ENCODE peak calls at places on chromosomes 1 and 21, in six cellular contexts. One of them, this sample, is unnamed.
A peak's percentile ranks its signal among the peaks of the same experiment; 100 is the strongest.

GRCh38 chr1:5634893-5635292 is 357.3 kb downstream of the NPHP4 start:
- DNase-seq in body of pancreas: no peak
- DNase-seq in neural crest cell: no peak
- DNase-seq in GM10248: no peak
- DNase-seq in adrenal gland: no peak
- DNase-seq in bronchial epithelial cell: no peak
- DNase-seq in this sample: no peak

GRCh38 chr1:59765036-59765730 is 49.6 kb upstream of the HOOK1 start:
- DNase-seq in body of pancreas: no peak
- DNase-seq in neural crest cell: no peak
- DNase-seq in GM10248: no peak
- DNase-seq in adrenal gland: no peak
- DNase-seq in bronchial epithelial cell: peak; percentile 93
- DNase-seq in this sample: no peak

GRCh38 chr1:196462101-196462500 is 146.1 kb downstream of the KCNT2 start:
- DNase-seq in body of pancreas: no peak
- DNase-seq in neural crest cell: no peak
- DNase-seq in GM10248: no peak
- DNase-seq in adrenal gland: no peak
- DNase-seq in bronchial epithelial cell: peak; percentile 11
- DNase-seq in this sample: no peak

GRCh38 chr21:31911138-31911907 is 38.5 kb downstream of the HUNK start:
- DNase-seq in body of pancreas: no peak
- DNase-seq in neural crest cell: no peak
- DNase-seq in GM10248: no peak
- DNase-seq in adrenal gland: no peak
- DNase-seq in bronchial epithelial cell: peak; percentile 71
- DNase-seq in this sample: no peak

GRCh38 chr1:29958271-29958670 is 721.9 kb downstream of the PTPRU start:
- DNase-seq in body of pancreas: no peak
- DNase-seq in neural crest cell: no peak
- DNase-seq in GM10248: no peak
- DNase-seq in adrenal gland: no peak
- DNase-seq in bronchial epithelial cell: no peak
- DNase-seq in this sample: no peak

GRCh38 chr1:168053681-168054080 is 83.0 kb downstream of the GPR161 start:
- DNase-seq in body of pancreas: no peak
- DNase-seq in neural crest cell: no peak
- DNase-seq in GM10248: no peak
- DNase-seq in adrenal gland: no peak
- DNase-seq in bronchial epithelial cell: no peak
- DNase-seq in this sample: no peak

GRCh38 chr1:83520797-83521196 is 478.1 kb downstream of the TTLL7 start:
- DNase-seq in body of pancreas: no peak
- DNase-seq in neural crest cell: no peak
- DNase-seq in GM10248: no peak
- DNase-seq in adrenal gland: no peak
- DNase-seq in bronchial epithelial cell: peak; percentile 37
- DNase-seq in this sample: no peak

GRCh38 chr1:234069760-234070159 is 165.3 kb downstream of the SLC35F3 start:
- DNase-seq in body of pancreas: no peak
- DNase-seq in neural crest cell: no peak
- DNase-seq in GM10248: no peak
- DNase-seq in adrenal gland: no peak
- DNase-seq in bronchial epithelial cell: peak; percentile 17
- DNase-seq in this sample: no peak

GRCh38 chr1:63908016-63908415 is 134.2 kb downstream of the ROR1 start:
- DNase-seq in body of pancreas: no peak
- DNase-seq in neural crest cell: no peak
- DNase-seq in GM10248: no peak
- DNase-seq in adrenal gland: no peak
- DNase-seq in bronchial epithelial cell: no peak
- DNase-seq in this sample: no peak

GRCh38 chr21:46618738-46619369 is 14.0 kb upstream of the S100B start:
- DNase-seq in body of pancreas: no peak
- DNase-seq in neural crest cell: no peak
- DNase-seq in GM10248: no peak
- DNase-seq in adrenal gland: no peak
- DNase-seq in bronchial epithelial cell: no peak
- DNase-seq in this sample: no peak

GRCh38 chr1:3261007-3261968 is 192.3 kb downstream of the PRDM16 start:
- DNase-seq in body of pancreas: no peak
- DNase-seq in neural crest cell: no peak
- DNase-seq in GM10248: no peak
- DNase-seq in adrenal gland: no peak
- DNase-seq in bronchial epithelial cell: no peak
- DNase-seq in this sample: no peak

GRCh38 chr1:61337981-61338848 is 255.9 kb downstream of the NFIA start:
- DNase-seq in body of pancreas: peak; percentile 87
- DNase-seq in neural crest cell: peak; percentile 28
- DNase-seq in GM10248: no peak
- DNase-seq in adrenal gland: peak; percentile 82
- DNase-seq in bronchial epithelial cell: peak; percentile 97
- DNase-seq in this sample: no peak

GRCh38 chr1:245978915-245979314 is 528.2 kb downstream of the SMYD3 start:
- DNase-seq in body of pancreas: no peak
- DNase-seq in neural crest cell: no peak
- DNase-seq in GM10248: no peak
- DNase-seq in adrenal gland: no peak
- DNase-seq in bronchial epithelial cell: no peak
- DNase-seq in this sample: no peak

GRCh38 chr1:246528933-246529731 is 22.1 kb upstream of the SMYD3 start:
- DNase-seq in body of pancreas: no peak
- DNase-seq in neural crest cell: no peak
- DNase-seq in GM10248: no peak
- DNase-seq in adrenal gland: no peak
- DNase-seq in bronchial epithelial cell: peak; percentile 26
- DNase-seq in this sample: no peak

DNA sequence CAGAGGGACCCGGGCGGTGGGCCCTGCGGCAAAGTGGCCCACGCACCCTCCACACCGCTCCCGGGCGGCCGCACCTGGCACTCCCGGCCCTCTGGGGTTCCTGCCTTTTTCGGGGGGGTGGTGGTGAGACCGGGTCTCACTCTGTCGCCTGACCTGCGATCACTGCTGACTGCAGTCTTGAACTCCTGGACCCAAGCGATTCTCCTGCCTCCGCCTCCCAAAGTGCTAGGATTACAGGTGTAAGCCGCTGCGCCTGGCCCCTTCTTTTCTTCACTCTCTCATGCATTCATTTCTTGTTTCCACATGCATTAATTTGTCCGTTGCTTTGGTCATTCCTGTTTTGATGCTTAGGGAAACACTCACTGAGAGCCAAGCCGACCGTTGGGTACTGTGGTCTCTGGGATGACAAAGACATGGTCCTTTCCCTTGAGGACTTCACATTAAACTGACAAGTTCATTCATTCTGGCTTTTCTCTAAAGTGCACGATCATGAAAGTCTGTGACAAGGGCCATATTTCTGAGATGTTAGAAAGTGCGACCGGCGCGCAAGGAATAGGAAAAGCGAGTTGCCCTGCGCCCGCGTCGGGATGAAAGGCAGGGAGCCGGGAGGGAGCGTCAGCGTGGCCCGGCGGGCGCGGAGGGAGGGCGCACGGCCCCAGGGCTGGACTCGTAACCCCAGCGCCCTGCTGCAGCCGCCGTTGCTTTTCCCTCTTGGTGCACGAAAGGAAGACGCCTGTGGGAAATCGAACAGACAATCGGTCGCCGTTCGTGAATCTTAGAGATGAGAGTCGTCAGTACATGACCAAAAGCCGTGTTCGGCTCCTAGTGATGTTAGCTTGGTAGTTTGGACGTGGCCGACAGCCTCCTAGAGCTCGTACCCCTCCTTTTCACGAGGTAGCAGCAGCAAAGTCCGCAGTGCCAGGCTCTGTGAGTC is 1.0 kb upstream of the MCOLN2 start:
- DNase-seq in body of pancreas: no peak
- DNase-seq in neural crest cell: peak; percentile 15
- DNase-seq in GM10248: peak; percentile 26
- DNase-seq in adrenal gland: peak; percentile 29
- DNase-seq in bronchial epithelial cell: peak; percentile 20
- DNase-seq in this sample: peak; percentile 19
- TF ChIP-seq CTCF in body of pancreas: no peak
- TF ChIP-seq CTCF in neural crest cell: no peak
- TF ChIP-seq CTCF in GM10248: no peak
- TF ChIP-seq CTCF in adrenal gland: no peak
- TF ChIP-seq CTCF in bronchial epithelial cell: no peak
- TF ChIP-seq CTCF in this sample: no peak

DNA sequence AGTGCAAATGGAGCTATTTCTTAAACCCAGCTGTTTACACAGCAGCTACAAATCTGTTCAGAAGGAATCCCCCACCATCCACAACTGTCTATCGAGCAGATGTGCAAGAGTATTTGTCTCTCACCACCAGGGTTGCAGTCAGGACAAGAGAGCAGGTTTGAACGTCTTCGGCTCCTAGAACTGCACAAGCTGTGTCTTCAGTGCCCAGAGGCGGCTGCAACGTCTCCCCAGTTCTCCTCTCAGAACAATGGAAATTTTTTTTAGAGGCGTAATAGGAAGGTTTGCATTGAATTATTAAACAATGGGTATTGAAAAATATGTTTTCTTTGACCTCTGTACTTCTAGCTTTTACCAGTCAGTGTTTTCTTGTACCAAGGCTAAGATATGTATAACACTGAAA is 7.3 kb downstream of the OVAAL start:
- DNase-seq in body of pancreas: no peak
- DNase-seq in neural crest cell: no peak
- DNase-seq in GM10248: no peak
- DNase-seq in adrenal gland: no peak
- DNase-seq in bronchial epithelial cell: no peak
- DNase-seq in this sample: no peak
- TF ChIP-seq CTCF in body of pancreas: no peak
- TF ChIP-seq CTCF in neural crest cell: no peak
- TF ChIP-seq CTCF in GM10248: no peak
- TF ChIP-seq CTCF in adrenal gland: no peak
- TF ChIP-seq CTCF in bronchial epithelial cell: no peak
- TF ChIP-seq CTCF in this sample: no peak

GRCh38 chr1:43316738-43317520 is 16.1 kb downstream of the TIE1 start:
- DNase-seq in body of pancreas: no peak
- DNase-seq in neural crest cell: no peak
- DNase-seq in GM10248: no peak
- DNase-seq in adrenal gland: no peak
- DNase-seq in bronchial epithelial cell: no peak
- DNase-seq in this sample: no peak
- TF ChIP-seq CTCF in body of pancreas: no peak
- TF ChIP-seq CTCF in neural crest cell: no peak
- TF ChIP-seq CTCF in GM10248: no peak
- TF ChIP-seq CTCF in adrenal gland: no peak
- TF ChIP-seq CTCF in bronchial epithelial cell: no peak
- TF ChIP-seq CTCF in this sample: no peak

GRCh38 chr1:44808938-44809917 is 905 bp downstream of the BTBD19 start:
- DNase-seq in body of pancreas: peak; percentile 77
- DNase-seq in neural crest cell: no peak
- DNase-seq in GM10248: peak; percentile 79
- DNase-seq in adrenal gland: peak; percentile 62
- DNase-seq in bronchial epithelial cell: peak; percentile 46
- DNase-seq in this sample: peak; percentile 97
- TF ChIP-seq CTCF in body of pancreas: no peak
- TF ChIP-seq CTCF in neural crest cell: no peak
- TF ChIP-seq CTCF in GM10248: no peak
- TF ChIP-seq CTCF in adrenal gland: peak; percentile 11
- TF ChIP-seq CTCF in bronchial epithelial cell: no peak
- TF ChIP-seq CTCF in this sample: no peak

GRCh38 chr21:45098867-45099266 is 24.5 kb downstream of the ADARB1 start:
- DNase-seq in body of pancreas: no peak
- DNase-seq in neural crest cell: no peak
- DNase-seq in GM10248: peak; percentile 56
- DNase-seq in adrenal gland: no peak
- DNase-seq in bronchial epithelial cell: no peak
- DNase-seq in this sample: no peak
- TF ChIP-seq CTCF in body of pancreas: no peak
- TF ChIP-seq CTCF in neural crest cell: peak; percentile 42
- TF ChIP-seq CTCF in GM10248: peak; percentile 60
- TF ChIP-seq CTCF in adrenal gland: peak; percentile 18
- TF ChIP-seq CTCF in bronchial epithelial cell: peak; percentile 34
- TF ChIP-seq CTCF in this sample: peak; percentile 31

GRCh38 chr1:14095001-14095400 is 395.0 kb downstream of the PRDM2 start:
- DNase-seq in body of pancreas: peak; percentile 29
- DNase-seq in neural crest cell: no peak
- DNase-seq in GM10248: peak; percentile 15
- DNase-seq in adrenal gland: no peak
- DNase-seq in bronchial epithelial cell: peak; percentile 17
- DNase-seq in this sample: no peak
- TF ChIP-seq CTCF in body of pancreas: no peak
- TF ChIP-seq CTCF in neural crest cell: peak; percentile 60
- TF ChIP-seq CTCF in GM10248: peak; percentile 30
- TF ChIP-seq CTCF in adrenal gland: peak; percentile 28
- TF ChIP-seq CTCF in bronchial epithelial cell: peak; percentile 35
- TF ChIP-seq CTCF in this sample: peak; percentile 46

DNA sequence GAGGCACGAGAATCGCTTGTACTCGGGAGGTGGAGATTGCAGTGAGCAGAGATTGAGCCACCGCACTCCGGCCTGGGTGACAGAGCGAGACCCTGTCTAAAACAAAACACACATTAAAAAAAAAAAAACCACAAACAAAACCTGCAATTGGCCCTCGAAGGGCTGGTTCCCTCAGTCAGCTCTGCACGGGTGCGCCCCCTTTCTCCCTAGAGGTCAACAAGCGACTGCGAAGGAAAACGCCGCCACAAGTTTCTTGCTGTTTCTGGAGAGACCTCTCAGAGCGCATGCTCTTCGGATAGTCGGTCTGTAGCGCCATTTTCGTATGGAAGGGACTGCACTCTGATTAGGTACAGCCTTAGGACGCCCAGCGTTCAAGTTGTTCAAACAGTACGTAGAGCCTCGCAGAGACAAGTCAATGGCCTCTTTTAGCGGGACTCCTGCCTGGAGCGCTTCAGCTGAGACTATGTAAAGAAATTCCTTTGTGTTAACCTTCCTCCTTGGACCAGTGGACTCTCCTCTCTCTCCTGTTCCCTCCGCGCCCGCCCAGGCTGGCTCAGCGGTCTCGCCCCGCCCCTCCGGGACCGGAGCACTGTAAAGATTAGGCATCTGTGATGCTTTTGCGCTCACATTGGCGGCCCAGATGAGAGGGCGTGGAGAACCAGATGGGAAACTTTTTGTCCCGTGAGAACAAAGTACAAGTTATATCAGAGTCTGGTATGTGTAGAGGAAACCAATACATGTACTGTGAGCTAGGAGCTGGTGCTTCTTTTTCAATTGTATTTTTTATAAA is 1.0 kb upstream of the CDC14A start:
- DNase-seq in body of pancreas: peak; percentile 89
- DNase-seq in neural crest cell: peak; percentile 83
- DNase-seq in GM10248: peak; percentile 82
- DNase-seq in adrenal gland: peak; percentile 89
- DNase-seq in bronchial epithelial cell: peak; percentile 83
- DNase-seq in this sample: peak; percentile 91
- TF ChIP-seq CTCF in body of pancreas: peak; percentile 22
- TF ChIP-seq CTCF in neural crest cell: peak; percentile 52
- TF ChIP-seq CTCF in GM10248: peak; percentile 62
- TF ChIP-seq CTCF in adrenal gland: no peak
- TF ChIP-seq CTCF in bronchial epithelial cell: peak; percentile 16
- TF ChIP-seq CTCF in this sample: peak; percentile 1

DNA sequence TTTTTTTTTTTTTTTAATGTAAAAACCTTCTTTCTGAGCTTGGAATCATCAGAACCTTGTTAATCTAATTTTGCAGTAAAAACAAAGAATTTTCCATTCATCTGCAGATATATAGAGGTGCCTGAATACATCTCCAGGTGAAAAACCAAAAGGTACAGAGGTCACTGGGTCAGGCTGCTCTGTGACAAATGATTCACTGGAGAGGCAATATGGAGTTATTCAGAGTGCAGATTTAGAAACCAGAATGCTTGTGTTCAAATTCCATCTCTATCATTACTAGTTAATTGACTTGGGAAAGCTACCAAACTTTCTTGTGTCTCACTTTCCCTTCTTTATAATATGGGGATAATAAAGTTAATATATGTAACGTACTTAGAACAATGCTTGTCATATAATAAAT is 51.5 kb upstream of the C1orf53 start:
- DNase-seq in body of pancreas: no peak
- DNase-seq in neural crest cell: no peak
- DNase-seq in GM10248: no peak
- DNase-seq in adrenal gland: no peak
- DNase-seq in bronchial epithelial cell: no peak
- DNase-seq in this sample: no peak
- TF ChIP-seq CTCF in body of pancreas: no peak
- TF ChIP-seq CTCF in neural crest cell: no peak
- TF ChIP-seq CTCF in GM10248: no peak
- TF ChIP-seq CTCF in adrenal gland: no peak
- TF ChIP-seq CTCF in bronchial epithelial cell: no peak
- TF ChIP-seq CTCF in this sample: no peak

This sample was measured in activated CD8-positive, alpha-beta T cell treated with anti-CD3 and anti-CD28 coated beads for 36 hours.